ENCODE peak calls at places on chromosomes 13 and 19, in nine cellular contexts. U is aorta; F is activated CD4-positive, alpha-beta T cell treated with anti-CD3 and anti-CD28 coated beads for 36 hours; K is activated CD8-positive, alpha-beta T cell treated with anti-CD3 and anti-CD28 coated beads, Interleukin-2, amount 10 ng/mL, durations not matched to agents 7 days and 5 days; V is effector memory CD8-positive, alpha-beta T cell; L is left cardiac atrium; J is psoas muscle; C is T-helper 17 cell; T is body of pancreas. S is an unnamed sample.
A peak's percentile ranks its signal among the peaks of the same experiment; 100 is the strongest.

GRCh38 chr19:47486900-47487299 is 2.9 kb upstream of the KPTN start:
- ATAC-seq in U (no peak), F (no peak), K (no peak), V (no peak), L (no peak), J (no peak), C (no peak), T (no peak), S (no peak)

GRCh38 chr13:80054806-80055205 is 286.1 kb downstream of the SPRY2 start:
- ATAC-seq in U (no peak), F (peak; percentile 80), K (no peak), V (no peak), L (no peak), J (no peak), C (no peak), T (no peak), S (no peak)

GRCh38 chr13:33363328-33363727 is 77.8 kb upstream of the STARD13 start:
- ATAC-seq in U (no peak), F (no peak), K (no peak), V (peak; percentile 33), L (peak; percentile 77), J (no peak), C (peak; percentile 51), T (no peak), S (peak; percentile 50)

GRCh38 chr19:41341669-41342490 is 11.8 kb downstream of the TGFB1 start:
- ATAC-seq in U (peak; percentile 52), F (no peak), K (peak; percentile 68), V (peak; percentile 43), L (peak; percentile 34), J (no peak), C (peak; percentile 54), T (peak; percentile 88), S (no peak)

GRCh38 chr13:24280722-24281121 is 28.7 kb upstream of the C1QTNF9 start:
- ATAC-seq in U (no peak), F (no peak), K (no peak), V (no peak), L (peak; percentile 52), J (no peak), C (peak; percentile 32), T (no peak), S (no peak)

GRCh38 chr13:50731400-50731799 is 112.1 kb downstream of the DLEU7 start:
- ATAC-seq in U (no peak), F (no peak), K (peak; percentile 74), V (no peak), L (peak; percentile 72), J (no peak), C (no peak), T (no peak), S (no peak)

GRCh38 chr13:74027161-74027779 is 106.9 kb downstream of the KLF12 start:
- ATAC-seq in U (no peak), F (peak; percentile 33), K (peak; percentile 32), V (peak; percentile 21), L (no peak), J (no peak), C (peak; percentile 29), T (no peak), S (no peak)

GRCh38 chr19:5086725-5087439 is 118.0 kb downstream of the KDM4B start:
- ATAC-seq in U (no peak), F (no peak), K (no peak), V (peak; percentile 35), L (no peak), J (peak; percentile 67), C (no peak), T (no peak), S (no peak)

GRCh38 chr19:18112989-18113478 is 15.5 kb downstream of the MAST3 start:
- ATAC-seq in U (peak; percentile 80), F (peak; percentile 67), K (peak; percentile 47), V (peak; percentile 27), L (peak; percentile 64), J (peak; percentile 65), C (peak; percentile 35), T (peak; percentile 34), S (peak; percentile 65)

GRCh38 chr19:21101511-21102242 is 19.7 kb downstream of the ZNF714 start:
- ATAC-seq in U (no peak), F (no peak), K (no peak), V (no peak), L (no peak), J (no peak), C (no peak), T (no peak), S (no peak)

GRCh38 chr19:409006-409514 is at the start of gene C2CD4C:
- ATAC-seq in U (no peak), F (peak; percentile 34), K (peak; percentile 42), V (peak; percentile 56), L (peak; percentile 60), J (no peak), C (peak; percentile 44), T (peak; percentile 43), S (peak; percentile 56)

GRCh38 chr19:30895946-30896345 is 453.3 kb downstream of the TSHZ3 start:
- ATAC-seq in U (no peak), F (no peak), K (no peak), V (no peak), L (no peak), J (no peak), C (no peak), T (no peak), S (no peak)